ENCODE peak calls at places on chromosomes 13 and 19, in seven cellular contexts. Q is colonic mucosa, B is mesendoderm, I is tibial artery, K is pancreas, V is ascending aorta, P is adipocyte. X is an unnamed sample.

GRCh38 chr19:16363133-16363851 is 38.7 kb downstream of the KLF2 start:
- DNase-seq in Q (peak), B (peak), I (no peak), K (peak), V (no peak), P (no peak), X (no peak)

GRCh38 chr13:26021516-26021915 is 30.3 kb downstream of the SHISA2 start:
- DNase-seq in Q (no peak), B (no peak), I (no peak), K (no peak), V (no peak), P (no peak), X (no peak)

GRCh38 chr19:58007285-58007684 is 4.7 kb upstream of the ZNF606 start:
- DNase-seq in Q (no peak), B (peak), I (no peak), K (no peak), V (no peak), P (no peak), X (no peak)

GRCh38 chr19:22627526-22627925 is 6.6 kb upstream of the ZNF492 start:
- DNase-seq in Q (no peak), B (no peak), I (no peak), K (no peak), V (no peak), P (no peak), X (no peak)

GRCh38 chr13:31885994-31886393 is 145.6 kb upstream of the FRY start:
- DNase-seq in Q (no peak), B (peak), I (no peak), K (no peak), V (no peak), P (no peak), X (no peak)

GRCh38 chr13:76816394-76816793 is 69.8 kb downstream of the KCTD12 start:
- DNase-seq in Q (no peak), B (no peak), I (no peak), K (no peak), V (no peak), P (no peak), X (no peak)

GRCh38 chr13:94800423-94800822 is 88.1 kb upstream of the SOX21 start:
- DNase-seq in Q (no peak), B (no peak), I (no peak), K (no peak), V (no peak), P (no peak), X (no peak)

GRCh38 chr19:24065243-24065642 is 21.7 kb upstream of the ZNF254 start:
- DNase-seq in Q (no peak), B (no peak), I (no peak), K (no peak), V (no peak), P (no peak), X (no peak)

DNA sequence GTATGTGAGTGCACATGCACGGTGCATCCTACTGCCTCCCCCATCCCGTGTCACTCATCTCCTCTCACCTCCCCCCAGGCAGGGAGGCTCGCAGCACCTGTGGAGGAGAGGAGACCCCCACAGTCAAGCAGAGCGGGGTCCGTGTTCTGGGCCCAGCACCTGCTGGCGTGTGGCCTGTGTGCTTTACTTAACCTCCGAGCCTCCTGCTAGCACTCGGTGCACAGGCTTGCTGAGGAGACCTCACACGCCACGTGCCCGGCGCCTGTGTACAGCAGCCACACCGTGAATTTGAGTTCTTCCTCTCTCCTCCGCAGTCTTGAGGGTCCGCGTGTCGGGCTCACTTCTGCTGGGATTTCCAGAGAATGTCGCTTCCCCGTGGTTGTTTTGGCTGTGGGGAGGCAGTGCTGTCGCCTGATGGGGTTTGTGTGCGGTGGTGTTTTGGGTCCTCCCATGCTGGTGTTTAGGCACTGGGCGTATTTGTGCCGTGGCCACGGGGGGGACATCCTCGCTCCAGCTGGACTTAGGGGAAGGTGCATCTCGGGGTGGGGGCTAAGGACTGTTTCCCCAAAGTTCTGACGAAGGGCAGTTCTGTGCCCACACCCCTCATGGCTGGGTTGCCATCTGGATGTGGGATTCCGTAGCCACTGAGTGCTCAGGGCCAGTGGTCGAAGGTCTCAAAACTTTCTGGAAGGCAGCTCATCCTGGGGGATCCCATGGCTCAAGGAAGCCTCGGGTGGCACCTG is 34.8 kb upstream of the TMEM255B start:
- DNase-seq in Q (no peak), B (no peak), I (no peak), K (no peak), V (no peak), P (no peak), X (no peak)
- H3K4me3 ChIP-seq in Q (no peak), B (no peak), I (no peak), K (no peak), V (no peak), P (peak), X (peak)

GRCh38 chr13:27034678-27035111 is 136.9 kb downstream of the USP12 start:
- DNase-seq in Q (no peak), B (peak), I (no peak), K (no peak), V (no peak), P (no peak), X (no peak)
- H3K4me3 ChIP-seq in Q (no peak), B (peak), I (peak), K (no peak), V (no peak), P (peak), X (peak)

GRCh38 chr19:50573741-50574461 is 5.7 kb upstream of the LRRC4B start:
- DNase-seq in Q (no peak), B (no peak), I (no peak), K (no peak), V (no peak), P (no peak), X (no peak)
- H3K4me3 ChIP-seq in Q (no peak), B (no peak), I (no peak), K (no peak), V (no peak), P (no peak), X (no peak)

GRCh38 chr19:2212861-2213711 is 23.0 kb downstream of the PLEKHJ1 start:
- DNase-seq in Q (peak), B (no peak), I (no peak), K (no peak), V (no peak), P (no peak), X (no peak)
- H3K4me3 ChIP-seq in Q (no peak), B (no peak), I (no peak), K (no peak), V (no peak), P (no peak), X (no peak)

GRCh38 chr19:33428627-33429013 is 55.1 kb downstream of the CEBPG start:
- DNase-seq in Q (no peak), B (no peak), I (no peak), K (no peak), V (no peak), P (no peak), X (no peak)
- H3K4me3 ChIP-seq in Q (no peak), B (no peak), I (no peak), K (no peak), V (no peak), P (no peak), X (no peak)

DNA sequence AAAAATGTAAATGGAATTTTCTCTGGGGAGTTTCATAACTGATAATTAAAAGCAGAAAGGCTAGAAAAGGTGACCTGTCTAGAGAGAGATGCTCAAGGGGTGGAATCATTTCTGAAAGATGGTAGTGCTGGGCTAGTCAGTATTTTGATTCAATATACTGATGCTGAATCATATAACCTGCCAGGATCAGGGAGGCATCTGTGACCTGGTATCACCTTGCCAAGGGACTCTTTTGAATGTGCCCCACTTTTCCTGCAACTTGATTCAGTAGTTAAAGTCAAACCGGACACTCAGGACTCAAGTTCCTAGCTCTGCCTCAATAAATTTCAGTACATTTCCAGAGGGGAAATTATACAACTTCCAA is 15.8 kb downstream of the LCP1 start:
- DNase-seq in Q (no peak), B (no peak), I (no peak), K (no peak), V (no peak), P (no peak), X (no peak)
- H3K4me3 ChIP-seq in Q (no peak), B (no peak), I (no peak), K (no peak), V (no peak), P (no peak), X (no peak)